ENCODE peak calls at places on chromosomes 4 and X, in nine cellular contexts. One of them, this sample, is unnamed.

GRCh38 chr4:8675383-8675782 is 82.8 kb downstream of the CPZ start:
- DNase-seq in heart left ventricle: no peak
- DNase-seq in lower leg skin: no peak
- DNase-seq in tibial nerve: no peak
- DNase-seq in IMR-90: peak
- DNase-seq in NB4: peak
- DNase-seq in right lobe of liver: no peak
- DNase-seq in Peyer's patch: no peak
- DNase-seq in HCT116: no peak
- DNase-seq in this sample: peak

GRCh38 chrX:19616959-19617358 is 101.7 kb upstream of the MAP3K15 start:
- DNase-seq in heart left ventricle: no peak
- DNase-seq in lower leg skin: no peak
- DNase-seq in tibial nerve: no peak
- DNase-seq in IMR-90: peak
- DNase-seq in NB4: no peak
- DNase-seq in right lobe of liver: no peak
- DNase-seq in Peyer's patch: no peak
- DNase-seq in HCT116: no peak
- DNase-seq in this sample: no peak

GRCh38 chr4:154314248-154314647 is 177.4 kb downstream of the DCHS2 start:
- DNase-seq in heart left ventricle: no peak
- DNase-seq in lower leg skin: no peak
- DNase-seq in tibial nerve: peak
- DNase-seq in IMR-90: no peak
- DNase-seq in NB4: no peak
- DNase-seq in right lobe of liver: no peak
- DNase-seq in Peyer's patch: no peak
- DNase-seq in HCT116: peak
- DNase-seq in this sample: no peak

GRCh38 chrX:118772051-118772450 is 44.6 kb downstream of the IL13RA1 start:
- DNase-seq in heart left ventricle: no peak
- DNase-seq in lower leg skin: no peak
- DNase-seq in tibial nerve: no peak
- DNase-seq in IMR-90: no peak
- DNase-seq in NB4: no peak
- DNase-seq in right lobe of liver: no peak
- DNase-seq in Peyer's patch: no peak
- DNase-seq in HCT116: no peak
- DNase-seq in this sample: no peak

GRCh38 chr4:47526281-47526680 is 41.2 kb downstream of the ATP10D start:
- DNase-seq in heart left ventricle: no peak
- DNase-seq in lower leg skin: no peak
- DNase-seq in tibial nerve: no peak
- DNase-seq in IMR-90: peak
- DNase-seq in NB4: no peak
- DNase-seq in right lobe of liver: no peak
- DNase-seq in Peyer's patch: no peak
- DNase-seq in HCT116: no peak
- DNase-seq in this sample: no peak

GRCh38 chrX:33272986-33273385 is 61.6 kb upstream of the DMD start:
- DNase-seq in heart left ventricle: no peak
- DNase-seq in lower leg skin: no peak
- DNase-seq in tibial nerve: no peak
- DNase-seq in IMR-90: no peak
- DNase-seq in NB4: no peak
- DNase-seq in right lobe of liver: no peak
- DNase-seq in Peyer's patch: no peak
- DNase-seq in HCT116: no peak
- DNase-seq in this sample: no peak

GRCh38 chr4:47945930-47946726 is 31.7 kb upstream of the NFXL1 start:
- DNase-seq in heart left ventricle: no peak
- DNase-seq in lower leg skin: no peak
- DNase-seq in tibial nerve: no peak
- DNase-seq in IMR-90: no peak
- DNase-seq in NB4: no peak
- DNase-seq in right lobe of liver: no peak
- DNase-seq in Peyer's patch: no peak
- DNase-seq in HCT116: no peak
- DNase-seq in this sample: no peak

GRCh38 chrX:154506483-154507332 is 9.3 kb downstream of the FAM3A start:
- DNase-seq in heart left ventricle: no peak
- DNase-seq in lower leg skin: no peak
- DNase-seq in tibial nerve: no peak
- DNase-seq in IMR-90: no peak
- DNase-seq in NB4: no peak
- DNase-seq in right lobe of liver: no peak
- DNase-seq in Peyer's patch: no peak
- DNase-seq in HCT116: no peak
- DNase-seq in this sample: no peak

GRCh38 chr4:76235407-76235806 is 16.1 kb upstream of the FAM47E start:
- DNase-seq in heart left ventricle: no peak
- DNase-seq in lower leg skin: no peak
- DNase-seq in tibial nerve: no peak
- DNase-seq in IMR-90: no peak
- DNase-seq in NB4: no peak
- DNase-seq in right lobe of liver: no peak
- DNase-seq in Peyer's patch: no peak
- DNase-seq in HCT116: no peak
- DNase-seq in this sample: no peak
- TF ChIP-seq POLR2A in heart left ventricle: no peak
- TF ChIP-seq POLR2A in lower leg skin: no peak
- TF ChIP-seq POLR2A in tibial nerve: no peak
- TF ChIP-seq POLR2A in IMR-90: no peak
- TF ChIP-seq POLR2A in NB4: no peak
- TF ChIP-seq POLR2A in right lobe of liver: no peak
- TF ChIP-seq POLR2A in Peyer's patch: no peak
- TF ChIP-seq POLR2A in HCT116: no peak
- TF ChIP-seq POLR2A in this sample: no peak

GRCh38 chr4:173415885-173416658 is 17.2 kb upstream of the SCRG1 start:
- DNase-seq in heart left ventricle: no peak
- DNase-seq in lower leg skin: peak
- DNase-seq in tibial nerve: peak
- DNase-seq in IMR-90: no peak
- DNase-seq in NB4: peak
- DNase-seq in right lobe of liver: peak
- DNase-seq in Peyer's patch: no peak
- DNase-seq in HCT116: no peak
- DNase-seq in this sample: peak
- TF ChIP-seq POLR2A in heart left ventricle: no peak
- TF ChIP-seq POLR2A in lower leg skin: no peak
- TF ChIP-seq POLR2A in tibial nerve: peak
- TF ChIP-seq POLR2A in IMR-90: no peak
- TF ChIP-seq POLR2A in NB4: no peak
- TF ChIP-seq POLR2A in right lobe of liver: peak
- TF ChIP-seq POLR2A in Peyer's patch: no peak
- TF ChIP-seq POLR2A in HCT116: no peak
- TF ChIP-seq POLR2A in this sample: no peak

DNA sequence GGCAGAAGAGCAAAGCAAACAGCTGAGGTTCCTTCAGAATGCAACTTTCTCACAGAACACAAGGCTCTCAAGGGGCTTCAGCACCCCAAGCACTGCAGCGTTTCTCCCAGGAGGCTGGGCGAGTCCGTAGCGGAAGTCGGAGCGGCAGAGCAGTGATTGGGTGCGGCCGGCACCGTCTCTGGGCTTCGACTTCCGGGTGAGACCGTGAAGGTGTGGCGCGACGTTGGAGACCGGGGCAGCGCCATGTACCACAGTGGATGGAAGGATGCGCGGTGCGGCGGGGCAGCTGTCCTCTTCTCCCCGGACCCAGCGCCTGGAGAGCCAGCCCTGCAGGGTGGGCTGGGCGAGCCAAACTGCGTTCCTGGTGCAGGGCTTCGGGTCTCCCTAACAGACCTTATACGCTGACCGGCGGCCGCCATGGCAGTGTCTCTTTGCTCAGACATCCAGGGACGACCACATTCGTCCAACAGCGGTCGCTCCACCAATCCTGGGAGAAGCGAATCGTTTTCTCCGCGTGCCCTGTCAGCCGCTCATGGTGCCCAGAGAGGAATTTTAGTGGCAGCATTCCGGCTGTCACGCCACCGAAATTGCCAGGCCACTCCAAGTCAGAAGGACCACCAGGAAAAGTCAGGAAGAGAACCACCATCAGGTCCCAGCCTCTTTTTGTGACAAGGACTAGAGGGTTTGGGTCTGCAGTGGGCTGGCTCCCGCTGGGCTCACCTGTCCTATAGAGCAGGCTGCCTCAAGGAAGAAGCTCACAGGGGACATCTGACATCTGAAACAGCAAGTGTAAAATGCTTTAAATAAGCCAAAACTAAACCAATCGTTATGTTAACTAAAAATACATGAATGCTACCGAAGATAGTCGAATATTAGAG is 20.5 kb downstream of the TRIM61 start:
- DNase-seq in heart left ventricle: peak
- DNase-seq in lower leg skin: peak
- DNase-seq in tibial nerve: peak
- DNase-seq in IMR-90: peak
- DNase-seq in NB4: no peak
- DNase-seq in right lobe of liver: peak
- DNase-seq in Peyer's patch: peak
- DNase-seq in HCT116: no peak
- DNase-seq in this sample: peak
- TF ChIP-seq POLR2A in heart left ventricle: no peak
- TF ChIP-seq POLR2A in lower leg skin: no peak
- TF ChIP-seq POLR2A in tibial nerve: peak
- TF ChIP-seq POLR2A in IMR-90: no peak
- TF ChIP-seq POLR2A in NB4: no peak
- TF ChIP-seq POLR2A in right lobe of liver: no peak
- TF ChIP-seq POLR2A in Peyer's patch: no peak
- TF ChIP-seq POLR2A in HCT116: no peak
- TF ChIP-seq POLR2A in this sample: no peak

GRCh38 chrX:71254092-71254941 is at the start of gene ZMYM3:
- DNase-seq in heart left ventricle: peak
- DNase-seq in lower leg skin: peak
- DNase-seq in tibial nerve: peak
- DNase-seq in IMR-90: peak
- DNase-seq in NB4: peak
- DNase-seq in right lobe of liver: peak
- DNase-seq in Peyer's patch: peak
- DNase-seq in HCT116: peak
- DNase-seq in this sample: peak
- TF ChIP-seq POLR2A in heart left ventricle: no peak
- TF ChIP-seq POLR2A in lower leg skin: no peak
- TF ChIP-seq POLR2A in tibial nerve: no peak
- TF ChIP-seq POLR2A in IMR-90: no peak
- TF ChIP-seq POLR2A in NB4: peak
- TF ChIP-seq POLR2A in right lobe of liver: peak
- TF ChIP-seq POLR2A in Peyer's patch: peak
- TF ChIP-seq POLR2A in HCT116: no peak
- TF ChIP-seq POLR2A in this sample: peak

This sample was measured in erythroblast.